ENCODE peak calls at places on chromosome 12, in five cellular contexts. Q is NT2/D1, C is K562, R is heart left ventricle, E is uterus. K is an unnamed sample.
A peak's percentile ranks its signal among the peaks of the same experiment; 100 is the strongest.

GRCh38 chr12:82130763-82131162 is 227.4 kb downstream of the CCDC59 start:
- DNase-seq in Q (no peak), E (no peak), C (no peak), R (no peak), K (no peak)

GRCh38 chr12:127257366-127257935 is 1009.5 kb upstream of the TMEM132C start:
- DNase-seq in C (no peak), Q (no peak), R (no peak), E (no peak), K (no peak)

GRCh38 chr12:87200289-87200979 is 828.8 kb downstream of the C12orf50 start:
- DNase-seq in C (no peak), Q (no peak), R (no peak), E (no peak), K (no peak)

GRCh38 chr12:43306066-43306465 is 245.9 kb downstream of the ADAMTS20 start:
- DNase-seq in R (no peak), Q (no peak), C (no peak), E (peak; percentile 50), K (no peak)

GRCh38 chr12:113381237-113381636 is 22.4 kb downstream of the SDS start:
- DNase-seq in E (no peak), C (no peak), Q (no peak), R (no peak), K (no peak)

GRCh38 chr12:113831016-113831415 is 135.1 kb downstream of the RBM19 start:
- DNase-seq in C (no peak), E (no peak), Q (no peak), R (no peak), K (no peak)

GRCh38 chr12:92539966-92540791 is 162.6 kb upstream of the PLEKHG7 start:
- DNase-seq in C (no peak), R (peak; percentile 24), E (no peak), Q (no peak), K (no peak)

GRCh38 chr12:3697311-3697870 is 55.5 kb downstream of the CRACR2A start:
- DNase-seq in R (no peak), C (no peak), E (no peak), Q (no peak), K (no peak)

GRCh38 chr12:94805749-94806148 is 155.4 kb upstream of the TMCC3 start:
- DNase-seq in E (no peak), R (no peak), C (no peak), Q (no peak), K (no peak)

GRCh38 chr12:52193991-52194390 is 2.2 kb upstream of the KRT80 start:
- DNase-seq in R (no peak), E (no peak), Q (no peak), C (no peak), K (no peak)

GRCh38 chr12:52197371-52198231 is 5.8 kb upstream of the KRT80 start:
- DNase-seq in R (no peak), C (no peak), E (no peak), Q (no peak), K (no peak)

GRCh38 chr12:52198454-52199215 is 6.8 kb upstream of the KRT80 start:
- DNase-seq in R (no peak), Q (no peak), E (no peak), C (no peak), K (no peak)

GRCh38 chr12:52191841-52192791 is at the start of gene KRT80:
- DNase-seq in Q (no peak), R (peak; percentile 84), E (peak; percentile 92), C (no peak), K (peak; percentile 81)

GRCh38 chr12:52195065-52195730 is 3.4 kb upstream of the KRT80 start:
- DNase-seq in E (peak; percentile 65), Q (no peak), R (no peak), C (peak; percentile 25), K (no peak)
- H3K4me1 ChIP-seq in E (peaks cover 5% of the 10 kb centered on the region), Q (peaks cover 40% of the 10 kb centered on the region), R (peaks cover 72% of the 10 kb centered on the region), C (peaks cover 4% of the 10 kb centered on the region), K (peaks cover 34% of the 10 kb centered on the region)

DNA sequence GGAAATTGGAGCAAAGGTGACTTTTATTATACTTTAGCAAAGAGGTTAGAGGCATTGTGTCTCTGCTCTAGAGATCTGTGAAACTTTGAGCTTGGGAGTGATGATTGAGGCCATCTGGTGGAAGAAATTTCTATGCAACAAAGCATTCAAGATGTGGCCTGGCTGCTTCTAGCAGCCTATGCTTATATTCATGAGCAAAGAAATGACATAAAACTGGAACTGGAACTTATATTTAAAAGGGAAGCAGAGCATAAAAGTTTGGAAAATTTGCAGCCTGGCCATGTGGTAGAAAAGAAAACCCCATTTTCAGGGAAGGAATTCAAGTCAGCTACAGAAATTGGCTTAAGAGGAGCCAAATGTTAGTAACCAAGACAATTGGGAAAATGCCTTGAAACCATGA is 70.4 kb downstream of the SDR9C7 start:
- DNase-seq in Q (no peak), E (no peak), R (no peak), C (no peak), K (no peak)
- H3K9me3 ChIP-seq in Q (peaks cover 80% of the 10 kb centered on the region), E (peaks cover 23% of the 10 kb centered on the region), R (no peaks in the 10 kb centered on the region), C (peaks cover 17% of the 10 kb centered on the region), K (peaks cover 24% of the 10 kb centered on the region)

GRCh38 chr12:27866382-27867101 is 86.5 kb upstream of the MANSC4 start:
- DNase-seq in Q (no peak), R (no peak), E (no peak), C (no peak), K (no peak)
- H3K4me1 ChIP-seq in Q (no peaks in the 10 kb centered on the region), R (peaks cover 3% of the 10 kb centered on the region), E (no peaks in the 10 kb centered on the region), C (peaks cover 7% of the 10 kb centered on the region), K (no peaks in the 10 kb centered on the region)

GRCh38 chr12:31895449-31896150 is 63.6 kb upstream of the RESF1 start:
- DNase-seq in C (no peak), R (no peak), Q (no peak), E (no peak), K (no peak)

GRCh38 chr12:31900271-31900670 is 58.9 kb upstream of the RESF1 start:
- DNase-seq in Q (no peak), E (no peak), C (no peak), R (no peak), K (no peak)

GRCh38 chr12:31897791-31898503 is 61.3 kb upstream of the RESF1 start:
- DNase-seq in Q (no peak), R (peak; percentile 42), E (peak; percentile 16), C (no peak), K (no peak)

GRCh38 chr12:31896514-31897039 is 62.6 kb upstream of the RESF1 start:
- DNase-seq in E (peak; percentile 32), R (peak; percentile 46), Q (no peak), C (peak; percentile 42), K (no peak)

GRCh38 chr12:31899136-31899535 is 60.1 kb upstream of the RESF1 start:
- DNase-seq in E (no peak), Q (no peak), R (no peak), C (no peak), K (no peak)
- H3K9me3 ChIP-seq in E (no peaks in the 10 kb centered on the region), Q (no peaks in the 10 kb centered on the region), R (no peaks in the 10 kb centered on the region), C (no peaks in the 10 kb centered on the region), K (no peaks in the 10 kb centered on the region)

GRCh38 chr12:63945777-63946176 is 101.3 kb downstream of the SRGAP1 start:
- DNase-seq in Q (no peak), E (no peak), C (no peak), R (no peak), K (no peak)
- H3K4me1 ChIP-seq in Q (no peaks in the 10 kb centered on the region), E (no peaks in the 10 kb centered on the region), C (no peaks in the 10 kb centered on the region), R (peaks cover 4% of the 10 kb centered on the region), K (peaks cover 12% of the 10 kb centered on the region)

GRCh38 chr12:133105620-133106019 is 24.5 kb downstream of the ZNF891 start:
- DNase-seq in C (no peak), R (no peak), Q (no peak), E (no peak), K (no peak)
- H3K9me3 ChIP-seq in C (peaks cover 33% of the 10 kb centered on the region), R (peaks cover 31% of the 10 kb centered on the region), Q (peaks cover 100% of the 10 kb centered on the region), E (peaks cover 98% of the 10 kb centered on the region), K (peaks cover 100% of the 10 kb centered on the region)

DNA sequence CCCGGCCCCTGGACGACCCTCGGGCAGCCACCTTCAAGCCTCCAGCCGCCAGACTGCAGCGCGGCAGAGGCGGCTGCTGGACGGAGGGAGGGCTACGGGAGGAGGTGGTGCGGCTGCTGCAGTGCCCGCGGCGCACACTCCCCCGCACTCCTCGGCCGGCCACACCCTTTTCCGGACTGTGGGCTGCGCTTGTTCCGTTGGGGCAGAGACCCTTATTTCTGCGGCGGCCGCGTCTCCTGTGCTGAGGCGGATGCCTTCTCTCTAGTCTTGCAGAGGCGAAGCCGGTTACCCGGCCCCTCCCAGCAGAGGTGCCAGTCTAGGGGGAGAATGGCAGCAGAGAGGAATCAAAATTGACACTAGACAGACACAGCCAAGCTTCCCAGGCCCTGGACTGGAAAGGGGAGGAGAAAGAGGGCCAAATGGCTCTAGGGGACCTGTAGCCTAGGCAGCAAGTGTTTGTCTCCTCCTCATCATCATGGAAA is 1.2 kb downstream of the ESYT1 start:
- DNase-seq in R (peak; percentile 79), Q (no peak), E (peak; percentile 72), C (peak; percentile 79), K (no peak)
- H3K4me1 ChIP-seq in R (peaks cover 50% of the 10 kb centered on the region), Q (peaks cover 6% of the 10 kb centered on the region), E (peaks cover 8% of the 10 kb centered on the region), C (peaks cover 27% of the 10 kb centered on the region), K (peaks cover 21% of the 10 kb centered on the region)

GRCh38 chr12:34291426-34291901 is 269.2 kb downstream of the ALG10 start:
- DNase-seq in E (no peak), Q (no peak), R (no peak), C (no peak), K (no peak)
- H3K9me3 ChIP-seq in E (no peaks in the 10 kb centered on the region), Q (peaks cover 3% of the 10 kb centered on the region), R (no peaks in the 10 kb centered on the region), C (no peaks in the 10 kb centered on the region), K (no peaks in the 10 kb centered on the region)

DNA sequence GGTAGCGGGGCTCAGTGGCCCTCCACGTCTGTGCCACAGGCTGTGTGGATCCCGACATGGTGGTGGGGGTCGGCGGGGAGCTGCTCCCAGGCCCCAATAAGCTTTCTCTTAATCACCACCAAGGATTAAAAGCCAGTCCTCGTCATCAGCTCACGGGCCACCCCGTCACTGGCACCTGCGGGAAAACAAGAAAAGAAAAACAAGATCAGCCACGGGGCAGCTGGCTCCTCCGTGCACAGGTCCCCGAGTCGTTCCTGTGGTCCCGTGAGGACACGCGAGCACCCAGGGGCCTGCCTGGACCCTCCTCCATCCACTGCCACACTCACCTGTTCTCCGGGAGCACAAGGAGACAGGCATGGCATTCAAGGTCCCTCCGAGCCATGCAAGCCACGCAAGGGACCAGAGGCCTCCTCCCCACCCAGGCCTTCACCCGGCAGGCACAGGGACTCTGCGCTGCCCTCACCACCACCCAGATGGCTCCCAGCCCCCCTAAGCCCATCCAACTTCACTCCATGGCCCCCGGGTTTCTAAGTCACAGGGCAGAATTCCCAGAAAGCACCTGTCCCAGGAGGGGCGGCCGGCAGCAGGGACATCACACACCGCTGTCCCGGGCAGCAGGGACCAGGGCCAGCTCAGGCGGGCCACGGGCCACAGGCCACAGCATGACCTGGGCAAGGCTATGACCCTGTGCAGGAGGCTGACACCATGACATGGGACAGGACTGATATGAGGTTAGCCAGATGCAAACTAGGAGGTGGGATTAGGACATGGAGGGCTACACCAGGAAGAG is 72.0 kb downstream of the NCOR2 start:
- DNase-seq in C (no peak), R (no peak), E (no peak), Q (no peak), K (no peak)
- H3K4me1 ChIP-seq in C (peaks cover 77% of the 10 kb centered on the region), R (peaks cover 91% of the 10 kb centered on the region), E (no peaks in the 10 kb centered on the region), Q (peaks cover 44% of the 10 kb centered on the region), K (peaks cover 58% of the 10 kb centered on the region)

K was measured in thoracic aorta.